ENCODE peak calls at places on chromosomes 4 and X, in six cellular contexts. Z, X, G, O, S and W are unnamed samples.
A peak's percentile ranks its signal among the peaks of the same experiment; 100 is the strongest.

GRCh38 chr4:82934441-82934840 is 33.9 kb downstream of the THAP9 start:
- DNase-seq in Z (no peak), O (no peak), S (no peak), G (no peak), X (no peak), W (no peak)

GRCh38 chr4:61521451-61521850 is 321.3 kb downstream of the ADGRL3 start:
- DNase-seq in X (no peak), S (no peak), G (no peak), O (no peak), Z (no peak), W (no peak)

GRCh38 chrX:151973851-151974335 is 583 bp downstream of the GABRE start:
- DNase-seq in X (no peak), S (no peak), O (no peak), G (no peak), Z (no peak), W (no peak)

GRCh38 chr4:63919636-63920365 is 489.4 kb downstream of the TECRL start:
- DNase-seq in S (no peak), O (no peak), Z (no peak), G (no peak), X (no peak), W (peak; percentile 34)

GRCh38 chr4:101347267-101347556 is at the start of gene PPP3CA:
- DNase-seq in X (no peak), G (no peak), S (peak; percentile 31), Z (no peak), O (no peak), W (no peak)

GRCh38 chr4:20839957-20840356 is 139.7 kb downstream of the PACRGL start:
- DNase-seq in O (no peak), X (no peak), Z (no peak), S (no peak), G (no peak), W (no peak)

GRCh38 chrX:9919632-9920172 is 47.5 kb upstream of the CLDN34 start:
- DNase-seq in S (no peak), X (no peak), Z (no peak), G (no peak), O (no peak), W (no peak)

GRCh38 chrX:111098874-111099273 is 2.9 kb downstream of the PAK3 start:
- DNase-seq in Z (peak; percentile 32), X (peak; percentile 29), O (no peak), S (no peak), G (peak; percentile 34), W (no peak)

GRCh38 chrX:18574591-18574990 is 97.3 kb downstream of the RS1 start:
- DNase-seq in Z (no peak), O (no peak), G (no peak), X (no peak), S (no peak), W (no peak)

GRCh38 chr4:1842993-1843448 is 12.9 kb downstream of the LETM1 start:
- DNase-seq in Z (no peak), G (no peak), S (no peak), X (no peak), O (no peak), W (no peak)

GRCh38 chrX:74061879-74062278 is 242.1 kb upstream of the ZCCHC13 start:
- DNase-seq in X (no peak), O (peak; percentile 0), Z (no peak), G (no peak), S (no peak), W (no peak)

GRCh38 chr4:76127754-76128153 is 20.4 kb downstream of the NUP54 start:
- DNase-seq in Z (no peak), X (no peak), S (no peak), O (no peak), G (no peak), W (no peak)

GRCh38 chr4:130524057-130524456 is 1428.1 kb downstream of the C4orf33 start:
- DNase-seq in S (no peak), G (no peak), O (no peak), X (no peak), Z (no peak), W (no peak)

GRCh38 chrX:135345328-135345645 is 36.0 kb downstream of the ETDC start:
- DNase-seq in G (no peak), S (no peak), O (no peak), Z (no peak), X (no peak), W (no peak)

GRCh38 chrX:135081695-135082094 is 29.8 kb upstream of the RTL8A start:
- DNase-seq in X (no peak), G (no peak), S (no peak), O (no peak), Z (no peak), W (no peak)

GRCh38 chr4:138869631-138870030 is 145.9 kb upstream of the NOCT start:
- DNase-seq in Z (no peak), S (no peak), G (no peak), X (no peak), O (no peak), W (no peak)

GRCh38 chr4:184851200-184851541 is 25.4 kb upstream of the ACSL1 start:
- DNase-seq in G (no peak), X (no peak), Z (no peak), S (no peak), O (no peak), W (no peak)

GRCh38 chr4:76212851-76213414 is 691 bp downstream of the SCARB2 start:
- DNase-seq in G (peak; percentile 80), X (no peak), Z (no peak), O (no peak), S (no peak), W (no peak)

GRCh38 chr4:1534876-1535526 is 128.8 kb upstream of the NKX1-1 start:
- DNase-seq in S (no peak), X (no peak), O (no peak), G (no peak), Z (no peak), W (no peak)

GRCh38 chr4:81625422-81626417 is 154.0 kb upstream of the RASGEF1B start:
- DNase-seq in G (no peak), O (no peak), S (no peak), X (no peak), Z (no peak), W (no peak)

GRCh38 chr4:151865327-151865726 is 104.5 kb upstream of the GATB start:
- DNase-seq in X (no peak), O (peak; percentile 32), G (no peak), S (peak; percentile 21), Z (no peak), W (no peak)

GRCh38 chr4:100707786-100708185 is 190.0 kb upstream of the EMCN start:
- DNase-seq in X (no peak), Z (no peak), S (no peak), O (no peak), G (no peak), W (no peak)

GRCh38 chr4:52243367-52243766 is 192.3 kb downstream of the SPATA18 start:
- DNase-seq in O (no peak), S (no peak), G (no peak), X (no peak), Z (no peak), W (no peak)

GRCh38 chr4:173529505-173530325 is at the start of gene HAND2:
- DNase-seq in O (no peak), S (no peak), X (no peak), G (no peak), Z (no peak), W (no peak)

GRCh38 chr4:142354041-142354440 is 492.1 kb downstream of the INPP4B start:
- DNase-seq in Z (no peak), X (no peak), G (no peak), O (no peak), S (no peak), W (no peak)

GRCh38 chrX:19799319-19800182 is 87.8 kb downstream of the SH3KBP1 start:
- DNase-seq in G (peak; percentile 66), S (no peak), X (no peak), O (no peak), Z (no peak), W (no peak)

GRCh38 chr4:104017213-104017612 is 297.4 kb upstream of the TACR3 start:
- DNase-seq in G (no peak), Z (no peak), O (no peak), S (no peak), X (no peak), W (no peak)

GRCh38 chr4:10006236-10006603 is 15.1 kb downstream of the SLC2A9 start:
- DNase-seq in X (no peak), G (no peak), Z (no peak), S (peak; percentile 87), O (no peak), W (peak; percentile 88)

GRCh38 chr4:73257995-73258667 is 467 bp downstream of the ANKRD17 start:
- DNase-seq in Z (peak; percentile 71), G (peak; percentile 83), S (no peak), O (peak; percentile 14), X (no peak), W (no peak)

GRCh38 chrX:39891781-39892180 is 206.0 kb downstream of the BCOR start:
- DNase-seq in S (no peak), O (no peak), X (no peak), G (peak; percentile 6), Z (no peak), W (peak; percentile 59)

GRCh38 chrX:623268-623598 is 7.4 kb upstream of the SHOX start:
- DNase-seq in G (no peak), Z (no peak), O (no peak), S (no peak), X (no peak), W (no peak)
- H3K27ac ChIP-seq in G (no peak overlapping the region), Z (no peak overlapping the region), O (no peak overlapping the region), S (no peak overlapping the region), X (no peak overlapping the region), W (no peak overlapping the region)

DNA sequence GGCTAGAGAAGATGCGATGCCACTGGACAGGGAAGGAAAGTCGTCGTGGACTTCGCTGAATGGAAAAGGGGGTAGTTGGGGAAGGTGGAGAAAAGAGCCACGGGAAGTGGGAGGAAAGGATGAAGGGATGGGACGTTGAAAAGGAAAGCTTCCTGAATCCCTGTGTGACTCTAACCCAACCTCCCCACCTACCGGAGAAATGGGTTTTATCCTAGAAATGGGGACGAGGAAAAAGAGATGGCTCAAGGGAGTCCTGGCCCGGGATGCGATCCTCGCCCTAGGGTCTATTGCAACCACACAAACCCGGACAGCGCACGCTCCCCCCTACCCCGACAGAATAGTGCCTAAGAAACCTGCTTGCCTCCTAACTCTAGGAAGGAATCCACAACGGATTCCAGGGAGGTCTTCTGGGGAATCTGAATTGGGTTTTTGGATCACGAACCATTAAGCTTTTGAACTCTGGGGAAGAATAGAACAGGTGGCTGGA is 738 bp upstream of the TSPAN5 start:
- DNase-seq in X (no peak), G (no peak), O (no peak), S (no peak), Z (no peak), W (no peak)
- H3K27ac ChIP-seq in X (peak overlapping the region; percentile 68), G (no peak overlapping the region), O (peak overlapping the region; percentile 86), S (peak overlapping the region; percentile 78), Z (peak overlapping the region; percentile 57), W (peak overlapping the region; percentile 63)

GRCh38 chrX:24339911-24340310 is 20.5 kb upstream of the SUPT20HL1 start:
- DNase-seq in G (no peak), Z (no peak), X (no peak), S (no peak), O (no peak), W (no peak)

GRCh38 chrX:24343719-24344118 is 16.7 kb upstream of the SUPT20HL1 start:
- DNase-seq in X (no peak), O (no peak), G (no peak), Z (no peak), S (no peak), W (no peak)

GRCh38 chrX:24340501-24340900 is 19.9 kb upstream of the SUPT20HL1 start:
- DNase-seq in O (no peak), G (no peak), Z (no peak), X (no peak), S (no peak), W (no peak)

GRCh38 chrX:24341795-24342194 is 18.6 kb upstream of the SUPT20HL1 start:
- DNase-seq in O (no peak), S (no peak), X (no peak), G (no peak), Z (no peak), W (no peak)
- H3K27ac ChIP-seq in O (no peak overlapping the region), S (no peak overlapping the region), X (no peak overlapping the region), G (no peak overlapping the region), Z (no peak overlapping the region), W (no peak overlapping the region)

GRCh38 chr4:7458477-7458876 is 23.7 kb upstream of the PSAPL1 start:
- DNase-seq in X (no peak), S (no peak), Z (no peak), O (no peak), G (no peak), W (no peak)
- H3K27ac ChIP-seq in X (no peak overlapping the region), S (no peak overlapping the region), Z (no peak overlapping the region), O (no peak overlapping the region), G (no peak overlapping the region), W (no peak overlapping the region)